ENCODE peak calls at places on chromosomes 16 and 17, in nine cellular contexts. H is PC-9, Q is HCT116, R is OCI-LY7, G is Karpas-422, E is PC-3, Y is GM23338, V is hepatocyte, B is GM23248. J is an unnamed sample. For H3K9me2, the result is how much of the 10 kb centered on the place peaks cover.

GRCh38 chr17:17326275-17326875 is 23.2 kb downstream of the NT5M start:
- DNase-seq in H (no peak), Q (no peak), R (no peak), G (no peak), E (no peak), Y (no peak), V (no peak), B (no peak), J (no peak)

GRCh38 chr16:66502020-66502913 is 47.7 kb downstream of the TK2 start:
- DNase-seq in H (no peak), Q (no peak), R (no peak), G (no peak), E (no peak), Y (no peak), V (peak), B (peak), J (no peak)

GRCh38 chr16:24758373-24758772 is 28.9 kb downstream of the TNRC6A start:
- DNase-seq in H (no peak), Q (no peak), R (no peak), G (no peak), E (no peak), Y (no peak), V (no peak), B (no peak), J (no peak)

GRCh38 chr16:11493531-11493929 is 93.2 kb downstream of the LITAF start:
- DNase-seq in H (no peak), Q (no peak), R (peak), G (no peak), E (no peak), Y (no peak), V (no peak), B (no peak), J (peak)

GRCh38 chr16:49835116-49835880 is 20.6 kb downstream of the ZNF423 start:
- DNase-seq in H (no peak), Q (no peak), R (peak), G (no peak), E (no peak), Y (peak), V (peak), B (no peak), J (peak)

GRCh38 chr17:18198530-18198929 is 14.9 kb downstream of the ALKBH5 start:
- DNase-seq in H (no peak), Q (no peak), R (no peak), G (no peak), E (no peak), Y (no peak), V (no peak), B (no peak), J (no peak)

GRCh38 chr16:66511615-66512500 is 38.1 kb downstream of the TK2 start:
- DNase-seq in H (peak), Q (peak), R (peak), G (no peak), E (peak), Y (peak), V (no peak), B (peak), J (no peak)

GRCh38 chr16:2587891-2588565 is 50.2 kb downstream of the PDPK1 start:
- DNase-seq in H (no peak), Q (no peak), R (no peak), G (no peak), E (no peak), Y (no peak), V (no peak), B (no peak), J (no peak)

GRCh38 chr17:33964344-33964979 is 290.6 kb upstream of the CCL2 start:
- DNase-seq in H (no peak), Q (no peak), R (peak), G (peak), E (no peak), Y (peak), V (peak), B (no peak), J (no peak)

GRCh38 chr16:80341242-80341641 is 199.6 kb upstream of the DYNLRB2 start:
- DNase-seq in H (no peak), Q (no peak), R (no peak), G (no peak), E (no peak), Y (no peak), V (peak), B (no peak), J (no peak)

GRCh38 chr16:56866955-56867830 is 2.2 kb downstream of the SLC12A3 start:
- DNase-seq in H (peak), Q (peak), R (peak), G (peak), E (peak), Y (peak), V (peak), B (peak), J (peak)

GRCh38 chr17:73166731-73167581 is 2.1 kb downstream of the SSTR2 start:
- DNase-seq in H (no peak), Q (no peak), R (no peak), G (no peak), E (no peak), Y (no peak), V (no peak), B (peak), J (no peak)

GRCh38 chr16:74950511-74950910 is 34.4 kb downstream of the WDR59 start:
- DNase-seq in H (no peak), Q (no peak), R (no peak), G (no peak), E (no peak), Y (no peak), V (no peak), B (no peak), J (no peak)

GRCh38 chr17:82076785-82077591 is 11.4 kb upstream of the DUS1L start:
- DNase-seq in H (no peak), Q (no peak), R (no peak), G (no peak), E (no peak), Y (peak), V (no peak), B (no peak), J (no peak)

GRCh38 chr17:42310281-42311156 is 22.2 kb downstream of the STAT5A start:
- DNase-seq in H (no peak), Q (no peak), R (no peak), G (peak), E (no peak), Y (peak), V (no peak), B (no peak), J (no peak)

GRCh38 chr16:8614435-8615029 is 7.0 kb upstream of the METTL22 start:
- DNase-seq in H (no peak), Q (no peak), R (no peak), G (peak), E (no peak), Y (no peak), V (no peak), B (no peak), J (no peak)

GRCh38 chr17:28242791-28243190 is 76.2 kb upstream of the TMEM97 start:
- DNase-seq in H (no peak), Q (no peak), R (no peak), G (no peak), E (no peak), Y (no peak), V (no peak), B (no peak), J (no peak)

GRCh38 chr17:17913695-17914332 is 58.4 kb downstream of the TOM1L2 start:
- DNase-seq in H (peak), Q (peak), R (peak), G (no peak), E (peak), Y (no peak), V (peak), B (peak), J (peak)

GRCh38 chr16:83397601-83398000 is 410.2 kb upstream of the HSBP1 start:
- DNase-seq in H (no peak), Q (no peak), R (no peak), G (no peak), E (no peak), Y (no peak), V (no peak), B (no peak), J (no peak)

GRCh38 chr17:38894276-38894675 is 24.4 kb downstream of the LASP1 start:
- DNase-seq in H (no peak), Q (no peak), R (no peak), G (no peak), E (no peak), Y (no peak), V (no peak), B (no peak), J (no peak)

GRCh38 chr17:44916781-44917241 is 1.5 kb upstream of the GFAP start:
- DNase-seq in H (peak), Q (no peak), R (no peak), G (no peak), E (peak), Y (no peak), V (peak), B (peak), J (peak)

GRCh38 chr16:48629016-48629415 is 19.0 kb upstream of the N4BP1 start:
- DNase-seq in H (no peak), Q (no peak), R (no peak), G (no peak), E (no peak), Y (no peak), V (no peak), B (no peak), J (no peak)

DNA sequence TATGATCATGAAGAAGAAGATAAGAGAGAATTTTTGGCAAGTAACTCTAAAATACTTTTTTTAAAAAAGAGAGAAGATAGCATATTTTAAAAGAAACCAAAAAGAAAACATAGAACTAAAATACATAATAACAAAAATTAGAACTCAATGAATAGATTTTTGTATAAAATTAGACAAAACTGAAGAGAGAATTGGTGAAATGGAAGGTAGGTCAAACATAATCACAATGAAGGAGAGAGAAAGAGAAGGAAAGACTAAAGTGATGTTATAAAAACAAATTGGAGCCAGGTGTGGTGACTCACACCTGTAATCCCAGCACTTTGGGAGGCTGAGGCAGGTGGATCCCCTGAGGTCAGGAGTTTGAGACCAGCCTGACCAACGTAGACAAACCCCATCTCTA is 211.5 kb downstream of the AXIN2 start:
- DNase-seq in H (no peak), Q (no peak), R (no peak), G (no peak), E (no peak), Y (no peak), V (no peak), B (no peak), J (no peak)
- H3K9me2 ChIP-seq in H (under half), Q (under half), R (under half), G (under half), E (under half), Y (under half), V (under half), B (under half), J (under half)

DNA sequence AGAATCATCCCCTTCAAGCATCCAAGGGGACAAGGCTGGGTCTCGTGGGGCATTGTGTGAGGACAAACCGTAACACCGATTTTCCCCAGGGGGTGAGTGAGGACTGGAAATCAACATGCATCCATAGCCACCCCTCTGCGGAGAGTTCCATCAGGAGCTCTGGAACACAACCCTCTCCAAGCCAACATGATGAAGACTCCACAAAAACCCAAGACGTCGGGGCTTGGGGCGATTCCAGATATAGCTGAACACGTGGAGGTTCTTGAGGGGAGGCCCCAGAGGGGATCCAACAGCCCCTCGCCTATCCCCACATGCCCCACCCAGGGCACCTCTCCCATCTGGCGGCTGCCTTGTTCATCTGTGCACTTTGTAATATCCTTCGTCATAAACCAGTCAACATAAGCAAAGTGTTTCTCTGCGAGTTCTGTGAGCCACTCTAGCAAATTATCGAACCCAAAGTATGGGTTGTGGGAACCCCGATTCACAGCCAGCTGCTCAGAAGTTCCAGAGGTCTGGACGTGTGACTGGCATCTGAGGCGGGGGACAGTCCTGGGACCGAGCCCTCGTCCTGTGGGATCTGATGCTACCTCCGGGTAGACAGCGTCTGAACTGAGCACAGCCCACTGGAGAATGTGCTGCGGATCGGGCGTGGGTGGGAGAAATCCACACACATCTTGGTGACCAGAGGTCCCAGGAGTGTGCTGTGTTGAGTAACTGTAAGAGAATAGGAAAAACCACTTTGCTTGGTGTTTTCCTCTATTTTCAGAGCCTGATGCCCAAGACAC is 55.5 kb downstream of the RPH3AL start:
- DNase-seq in H (no peak), Q (no peak), R (no peak), G (no peak), E (no peak), Y (no peak), V (no peak), B (no peak), J (no peak)
- H3K9me2 ChIP-seq in H (under half), Q (under half), R (under half), G (under half), E (under half), Y (under half), V (under half), B (under half), J (under half)

GRCh38 chr17:78643326-78643725 is 66.1 kb upstream of the DNAH17 start:
- DNase-seq in H (no peak), Q (no peak), R (no peak), G (no peak), E (no peak), Y (no peak), V (no peak), B (no peak), J (no peak)
- H3K9me2 ChIP-seq in H (under half), Q (under half), R (under half), G (under half), E (under half), Y (under half), V (under half), B (under half), J (under half)

GRCh38 chr17:68142595-68142994 is 105.2 kb upstream of the AMZ2 start:
- DNase-seq in H (no peak), Q (no peak), R (no peak), G (no peak), E (no peak), Y (no peak), V (no peak), B (no peak), J (no peak)

GRCh38 chr17:68135141-68135887 is 99.8 kb downstream of the KPNA2 start:
- DNase-seq in H (no peak), Q (no peak), R (no peak), G (no peak), E (no peak), Y (no peak), V (no peak), B (no peak), J (no peak)

GRCh38 chr17:68145088-68145487 is 102.8 kb upstream of the AMZ2 start:
- DNase-seq in H (no peak), Q (no peak), R (no peak), G (no peak), E (no peak), Y (no peak), V (no peak), B (no peak), J (peak)

GRCh38 chr17:68143425-68143824 is 104.4 kb upstream of the AMZ2 start:
- DNase-seq in H (no peak), Q (no peak), R (no peak), G (no peak), E (no peak), Y (no peak), V (no peak), B (no peak), J (peak)

DNA sequence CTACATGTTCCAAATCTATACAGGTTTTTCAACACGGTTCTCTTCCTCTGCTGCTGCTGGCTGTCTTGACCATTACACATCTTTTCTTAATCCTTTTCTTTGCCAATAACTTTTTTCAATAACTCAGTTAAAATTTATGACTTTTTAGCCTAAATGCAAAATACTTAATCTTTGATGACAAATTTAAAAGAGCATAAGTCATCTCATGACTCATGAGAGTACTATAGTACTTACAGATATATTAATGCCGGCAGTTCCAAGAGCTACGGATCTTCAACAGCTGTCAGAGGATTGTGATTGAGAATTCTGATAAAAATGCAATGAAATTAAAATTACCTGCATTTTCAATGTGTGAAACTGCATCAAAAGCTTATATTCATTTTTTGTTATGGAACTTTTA is 105.5 kb downstream of the KPNA2 start:
- DNase-seq in H (no peak), Q (no peak), R (no peak), G (no peak), E (peak), Y (no peak), V (no peak), B (peak), J (no peak)
- H3K9me2 ChIP-seq in H (under half), Q (under half), R (under half), G (under half), E (under half), Y (under half), V (under half), B (under half), J (under half)

GRCh38 chr16:86086471-86086870 is 187.5 kb downstream of the IRF8 start:
- DNase-seq in H (no peak), Q (no peak), R (no peak), G (no peak), E (no peak), Y (no peak), V (no peak), B (no peak), J (no peak)

GRCh38 chr16:86087011-86087453 is 188.1 kb downstream of the IRF8 start:
- DNase-seq in H (no peak), Q (no peak), R (no peak), G (no peak), E (no peak), Y (no peak), V (no peak), B (no peak), J (no peak)

GRCh38 chr16:86087561-86088230 is 188.7 kb downstream of the IRF8 start:
- DNase-seq in H (no peak), Q (no peak), R (no peak), G (no peak), E (no peak), Y (no peak), V (no peak), B (no peak), J (no peak)

GRCh38 chr16:86085161-86085611 is 186.2 kb downstream of the IRF8 start:
- DNase-seq in H (no peak), Q (no peak), R (no peak), G (no peak), E (no peak), Y (no peak), V (no peak), B (no peak), J (no peak)

DNA sequence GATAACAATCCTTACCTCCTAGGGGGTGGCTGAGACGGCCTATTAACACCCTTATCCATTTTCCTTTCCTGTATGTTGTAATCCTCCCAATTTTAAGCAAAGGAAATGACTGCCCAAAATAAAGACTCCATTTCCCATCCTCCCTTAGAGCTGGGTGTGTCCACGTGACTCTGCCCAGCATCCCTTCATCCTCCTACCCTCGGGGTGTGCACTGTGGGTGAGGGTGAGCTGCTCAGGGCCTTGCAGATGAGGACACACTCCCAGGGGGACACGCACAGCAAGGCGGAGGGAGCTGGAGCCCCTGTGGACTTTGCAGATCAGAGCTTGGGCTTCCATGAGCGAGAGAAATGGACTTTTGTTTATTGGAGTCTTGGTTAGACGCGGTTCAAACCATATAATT is 186.8 kb downstream of the IRF8 start:
- DNase-seq in H (no peak), Q (no peak), R (no peak), G (no peak), E (no peak), Y (no peak), V (no peak), B (no peak), J (no peak)
- H3K9me2 ChIP-seq in H (under half), Q (under half), R (under half), G (under half), E (under half), Y (under half), V (under half), B (under half), J (under half)

GRCh38 chr16:62661435-62661834 is 625.2 kb upstream of the CDH8 start:
- DNase-seq in H (no peak), Q (no peak), R (no peak), G (no peak), E (no peak), Y (no peak), V (no peak), B (no peak), J (no peak)
- H3K9me2 ChIP-seq in H (under half), Q (under half), R (under half), G (under half), E (under half), Y (under half), V (under half), B (under half), J (under half)

DNA sequence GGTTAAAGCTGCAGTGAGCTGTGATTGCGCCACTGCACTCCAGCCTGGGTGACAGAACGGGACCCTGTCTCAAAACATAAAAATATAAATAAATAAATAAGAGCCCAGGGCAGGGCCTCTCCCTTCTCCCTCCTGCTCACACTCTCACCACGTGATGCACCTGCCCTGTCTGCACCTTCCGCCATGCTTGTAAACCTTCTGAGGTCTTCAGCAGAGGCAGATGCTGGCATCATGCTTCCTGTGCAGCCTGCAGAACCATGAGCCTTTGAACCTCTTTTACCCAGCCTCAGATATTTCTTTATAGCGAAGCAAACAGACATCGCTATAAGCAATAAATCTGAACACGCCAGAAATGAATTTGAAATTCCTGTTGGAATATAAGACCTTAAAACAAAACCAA is 48.5 kb downstream of the HNF1B start:
- DNase-seq in H (no peak), Q (no peak), R (no peak), G (no peak), E (no peak), Y (no peak), V (no peak), B (no peak), J (no peak)
- H3K9me2 ChIP-seq in H (under half), Q (under half), R (under half), G (under half), E (under half), Y (under half), V (under half), B (under half), J (under half)

DNA sequence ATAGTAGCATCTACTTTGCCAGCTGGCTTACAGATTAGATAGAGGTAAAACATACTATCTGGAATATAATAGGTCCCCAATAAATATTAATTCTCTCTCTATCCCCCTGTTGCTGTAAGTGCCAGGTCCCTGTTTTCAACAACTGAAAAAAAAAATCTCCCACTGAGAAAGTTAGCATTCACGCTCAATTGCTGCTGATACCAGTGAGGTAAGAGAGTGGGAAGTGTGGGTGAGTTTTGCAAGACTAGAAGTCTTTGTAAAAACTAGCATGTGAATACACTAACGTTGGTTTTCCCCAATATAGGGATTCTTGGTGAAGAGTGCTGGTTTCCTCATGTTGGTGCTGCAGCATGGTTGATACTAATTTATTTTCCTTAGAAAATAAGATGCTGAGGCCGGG is 11.7 kb upstream of the TAOK1 start:
- DNase-seq in H (no peak), Q (no peak), R (no peak), G (no peak), E (no peak), Y (no peak), V (no peak), B (no peak), J (no peak)
- H3K9me2 ChIP-seq in H (under half), Q (under half), R (under half), G (under half), E (under half), Y (under half), V (under half), B (under half), J (under half)